ENCODE peak calls at places on chromosomes 1 and 21, in six cellular contexts. One of them, this sample, is unnamed.

GRCh38 chr1:30757196-30757949 is at the start of gene LAPTM5:
- DNase-seq in Peyer's patch: peak
- DNase-seq in A549: no peak
- DNase-seq in H54: no peak
- DNase-seq in vagina: no peak
- DNase-seq in IMR-90: no peak
- DNase-seq in this sample: peak

GRCh38 chr1:236736761-236737160 is 50.5 kb downstream of the ACTN2 start:
- DNase-seq in Peyer's patch: no peak
- DNase-seq in H54: no peak
- DNase-seq in IMR-90: no peak
- DNase-seq in A549: no peak
- DNase-seq in vagina: no peak
- DNase-seq in this sample: no peak

GRCh38 chr1:69568435-69569280 is 936 bp downstream of the LRRC7 start:
- DNase-seq in vagina: no peak
- DNase-seq in IMR-90: no peak
- DNase-seq in H54: no peak
- DNase-seq in A549: no peak
- DNase-seq in Peyer's patch: no peak
- DNase-seq in this sample: no peak

GRCh38 chr1:54955359-54955758 is 25.1 kb upstream of the TMEM61 start:
- DNase-seq in vagina: no peak
- DNase-seq in Peyer's patch: no peak
- DNase-seq in IMR-90: peak
- DNase-seq in A549: no peak
- DNase-seq in H54: no peak
- DNase-seq in this sample: no peak

GRCh38 chr1:38730511-38731397 is 128.8 kb downstream of the RRAGC start:
- DNase-seq in IMR-90: peak
- DNase-seq in H54: no peak
- DNase-seq in Peyer's patch: no peak
- DNase-seq in A549: no peak
- DNase-seq in vagina: no peak
- DNase-seq in this sample: no peak

GRCh38 chr21:43966946-43967512 is 45.1 kb upstream of the TRAPPC10 start:
- DNase-seq in H54: no peak
- DNase-seq in vagina: no peak
- DNase-seq in IMR-90: no peak
- DNase-seq in A549: no peak
- DNase-seq in Peyer's patch: no peak
- DNase-seq in this sample: no peak

GRCh38 chr1:105467549-105467948 is 1588.9 kb upstream of the PRMT6 start:
- DNase-seq in Peyer's patch: no peak
- DNase-seq in vagina: no peak
- DNase-seq in H54: no peak
- DNase-seq in IMR-90: no peak
- DNase-seq in A549: no peak
- DNase-seq in this sample: no peak

GRCh38 chr21:29075706-29076447 is 2.4 kb upstream of the CCT8 start:
- DNase-seq in IMR-90: peak
- DNase-seq in H54: peak
- DNase-seq in Peyer's patch: no peak
- DNase-seq in A549: no peak
- DNase-seq in vagina: no peak
- DNase-seq in this sample: no peak

GRCh38 chr1:201374376-201374775 is 3.1 kb downstream of the TNNT2 start:
- DNase-seq in IMR-90: no peak
- DNase-seq in H54: no peak
- DNase-seq in A549: no peak
- DNase-seq in Peyer's patch: no peak
- DNase-seq in vagina: no peak
- DNase-seq in this sample: no peak

GRCh38 chr1:97778718-97779117 is 142.1 kb downstream of the DPYD start:
- DNase-seq in Peyer's patch: no peak
- DNase-seq in IMR-90: peak
- DNase-seq in A549: no peak
- DNase-seq in vagina: no peak
- DNase-seq in H54: no peak
- DNase-seq in this sample: no peak

GRCh38 chr1:229640455-229640854 is 14.4 kb downstream of the URB2 start:
- DNase-seq in Peyer's patch: no peak
- DNase-seq in IMR-90: no peak
- DNase-seq in H54: no peak
- DNase-seq in A549: no peak
- DNase-seq in vagina: no peak
- DNase-seq in this sample: no peak

GRCh38 chr1:5917591-5918274 is 74.5 kb downstream of the NPHP4 start:
- DNase-seq in A549: no peak
- DNase-seq in H54: no peak
- DNase-seq in IMR-90: no peak
- DNase-seq in vagina: no peak
- DNase-seq in Peyer's patch: no peak
- DNase-seq in this sample: no peak

GRCh38 chr1:20284046-20284445 is 6.6 kb upstream of the VWA5B1 start:
- DNase-seq in H54: no peak
- DNase-seq in A549: no peak
- DNase-seq in Peyer's patch: no peak
- DNase-seq in vagina: no peak
- DNase-seq in IMR-90: no peak
- DNase-seq in this sample: no peak

GRCh38 chr21:32064511-32064910 is 191.7 kb downstream of the HUNK start:
- DNase-seq in vagina: no peak
- DNase-seq in H54: no peak
- DNase-seq in A549: no peak
- DNase-seq in IMR-90: no peak
- DNase-seq in Peyer's patch: no peak
- DNase-seq in this sample: no peak

GRCh38 chr1:43056981-43057391 is 98.3 kb upstream of the SLC2A1 start:
- DNase-seq in vagina: no peak
- DNase-seq in IMR-90: peak
- DNase-seq in Peyer's patch: no peak
- DNase-seq in H54: no peak
- DNase-seq in A549: no peak
- DNase-seq in this sample: no peak

GRCh38 chr1:111909010-111909409 is 80.5 kb downstream of the KCND3 start:
- DNase-seq in IMR-90: no peak
- DNase-seq in vagina: no peak
- DNase-seq in Peyer's patch: no peak
- DNase-seq in H54: no peak
- DNase-seq in A549: no peak
- DNase-seq in this sample: no peak

GRCh38 chr1:176656257-176656995 is 193.5 kb downstream of the PAPPA2 start:
- DNase-seq in H54: peak
- DNase-seq in A549: no peak
- DNase-seq in Peyer's patch: no peak
- DNase-seq in vagina: no peak
- DNase-seq in IMR-90: peak
- DNase-seq in this sample: no peak

GRCh38 chr1:84688461-84689061 is 1.7 kb downstream of the SSX2IP start:
- DNase-seq in IMR-90: no peak
- DNase-seq in H54: no peak
- DNase-seq in vagina: no peak
- DNase-seq in A549: no peak
- DNase-seq in Peyer's patch: no peak
- DNase-seq in this sample: no peak

GRCh38 chr1:30516505-30516858 is 206.9 kb downstream of the MATN1 start:
- DNase-seq in H54: no peak
- DNase-seq in A549: no peak
- DNase-seq in Peyer's patch: peak
- DNase-seq in IMR-90: no peak
- DNase-seq in vagina: no peak
- DNase-seq in this sample: no peak

GRCh38 chr1:35188578-35189392 is 4.2 kb downstream of the SFPQ start:
- DNase-seq in IMR-90: no peak
- DNase-seq in H54: no peak
- DNase-seq in Peyer's patch: no peak
- DNase-seq in A549: no peak
- DNase-seq in vagina: no peak
- DNase-seq in this sample: no peak

GRCh38 chr21:41726970-41727783 is 39.7 kb downstream of the RIPK4 start:
- DNase-seq in A549: peak
- DNase-seq in vagina: no peak
- DNase-seq in IMR-90: peak
- DNase-seq in Peyer's patch: no peak
- DNase-seq in H54: peak
- DNase-seq in this sample: peak

GRCh38 chr21:37006521-37007291 is at the start of gene RIPPLY3:
- DNase-seq in H54: no peak
- DNase-seq in IMR-90: no peak
- DNase-seq in A549: no peak
- DNase-seq in vagina: no peak
- DNase-seq in Peyer's patch: no peak
- DNase-seq in this sample: no peak

GRCh38 chr1:41366428-41367101 is 5.3 kb downstream of the FOXO6 start:
- DNase-seq in IMR-90: no peak
- DNase-seq in Peyer's patch: no peak
- DNase-seq in H54: no peak
- DNase-seq in A549: no peak
- DNase-seq in vagina: no peak
- DNase-seq in this sample: no peak

GRCh38 chr1:21706151-21706835 is 37.1 kb upstream of the RAP1GAP start:
- DNase-seq in IMR-90: peak
- DNase-seq in A549: no peak
- DNase-seq in Peyer's patch: no peak
- DNase-seq in vagina: no peak
- DNase-seq in H54: no peak
- DNase-seq in this sample: no peak

GRCh38 chr1:225998560-225999226 is 450 bp downstream of the SDE2 start:
- DNase-seq in IMR-90: peak
- DNase-seq in vagina: no peak
- DNase-seq in H54: no peak
- DNase-seq in A549: peak
- DNase-seq in Peyer's patch: no peak
- DNase-seq in this sample: no peak

GRCh38 chr21:31142600-31142999 is 104.3 kb upstream of the KRTAP19-8 start:
- DNase-seq in IMR-90: no peak
- DNase-seq in Peyer's patch: no peak
- DNase-seq in vagina: no peak
- DNase-seq in A549: no peak
- DNase-seq in H54: no peak
- DNase-seq in this sample: no peak

GRCh38 chr1:183480971-183481431 is 8.7 kb downstream of the SMG7 start:
- DNase-seq in vagina: no peak
- DNase-seq in IMR-90: peak
- DNase-seq in Peyer's patch: no peak
- DNase-seq in A549: no peak
- DNase-seq in H54: no peak
- DNase-seq in this sample: no peak
- TF ChIP-seq POLR2A in vagina: no peak
- TF ChIP-seq POLR2A in IMR-90: no peak
- TF ChIP-seq POLR2A in Peyer's patch: no peak
- TF ChIP-seq POLR2A in A549: no peak
- TF ChIP-seq POLR2A in H54: no peak
- TF ChIP-seq POLR2A in this sample: no peak

DNA sequence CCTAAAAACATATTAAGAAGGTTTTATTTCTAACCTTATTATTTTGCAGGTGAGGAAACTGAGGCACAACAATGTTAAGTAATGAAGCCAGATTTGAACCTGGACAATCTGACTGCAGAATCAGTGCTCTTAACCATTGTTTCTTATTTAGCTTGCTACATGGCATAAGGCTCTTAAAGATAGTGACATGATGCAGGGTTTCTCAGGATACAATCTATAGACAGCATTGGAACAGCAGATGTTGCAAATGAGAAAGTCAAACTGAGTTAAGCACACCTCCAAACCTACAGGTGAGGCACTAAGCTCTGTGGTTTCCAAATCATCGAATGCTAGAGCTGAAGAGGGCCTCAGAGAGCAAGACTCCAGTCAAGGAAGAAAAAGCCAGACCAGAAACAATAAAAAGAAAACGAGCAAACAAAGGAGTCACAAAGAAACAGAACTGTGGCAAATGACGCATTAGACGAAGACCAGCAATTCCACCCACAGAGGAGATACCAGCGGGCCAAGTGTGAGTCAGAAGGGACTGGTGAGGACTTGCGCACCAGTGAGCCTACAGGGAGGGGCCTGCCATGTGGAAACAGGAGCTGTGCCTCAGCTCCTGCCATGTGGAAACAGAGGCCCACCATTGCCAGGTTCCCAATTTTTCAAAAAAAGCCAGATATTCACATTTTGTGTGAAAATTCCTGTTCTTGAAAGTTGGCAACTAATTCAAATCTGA is 14.4 kb downstream of the CD58 start:
- DNase-seq in A549: no peak
- DNase-seq in vagina: no peak
- DNase-seq in IMR-90: peak
- DNase-seq in H54: peak
- DNase-seq in Peyer's patch: peak
- DNase-seq in this sample: no peak
- TF ChIP-seq POLR2A in A549: no peak
- TF ChIP-seq POLR2A in vagina: no peak
- TF ChIP-seq POLR2A in IMR-90: no peak
- TF ChIP-seq POLR2A in H54: no peak
- TF ChIP-seq POLR2A in Peyer's patch: no peak
- TF ChIP-seq POLR2A in this sample: no peak

DNA sequence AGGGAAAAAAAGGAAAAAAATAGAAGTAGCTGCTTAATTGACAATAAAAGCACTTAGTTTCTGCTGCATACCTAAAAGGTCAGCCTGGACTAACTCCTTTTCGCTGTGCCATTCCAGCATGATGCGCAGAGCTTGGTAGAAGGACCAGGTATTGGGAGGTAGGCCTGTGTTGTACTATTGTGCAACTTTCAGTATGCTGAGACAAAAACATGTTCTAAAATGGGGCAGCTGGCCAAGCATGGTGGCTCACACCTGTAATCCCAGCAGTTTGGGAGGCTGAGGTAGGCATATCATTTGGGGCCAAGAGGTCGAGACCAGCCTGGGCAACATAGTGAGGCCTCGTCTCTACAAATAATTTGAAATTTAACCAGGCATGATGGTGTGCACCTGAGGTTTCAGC is 15.0 kb upstream of the SCCPDH start:
- DNase-seq in Peyer's patch: no peak
- DNase-seq in vagina: no peak
- DNase-seq in H54: no peak
- DNase-seq in IMR-90: no peak
- DNase-seq in A549: no peak
- DNase-seq in this sample: no peak
- TF ChIP-seq POLR2A in Peyer's patch: no peak
- TF ChIP-seq POLR2A in vagina: no peak
- TF ChIP-seq POLR2A in H54: no peak
- TF ChIP-seq POLR2A in IMR-90: no peak
- TF ChIP-seq POLR2A in A549: no peak
- TF ChIP-seq POLR2A in this sample: no peak

GRCh38 chr1:31939484-31940329 is 1.5 kb upstream of the PTP4A2 start:
- DNase-seq in H54: peak
- DNase-seq in A549: peak
- DNase-seq in vagina: no peak
- DNase-seq in IMR-90: peak
- DNase-seq in Peyer's patch: peak
- DNase-seq in this sample: no peak

GRCh38 chr1:31949862-31950261 is 11.7 kb upstream of the PTP4A2 start:
- DNase-seq in H54: no peak
- DNase-seq in Peyer's patch: peak
- DNase-seq in IMR-90: no peak
- DNase-seq in vagina: no peak
- DNase-seq in A549: no peak
- DNase-seq in this sample: no peak

GRCh38 chr1:31943546-31944184 is 5.5 kb upstream of the PTP4A2 start:
- DNase-seq in A549: no peak
- DNase-seq in H54: no peak
- DNase-seq in vagina: no peak
- DNase-seq in Peyer's patch: peak
- DNase-seq in IMR-90: no peak
- DNase-seq in this sample: no peak

GRCh38 chr1:31944205-31945089 is 6.3 kb upstream of the PTP4A2 start:
- DNase-seq in A549: peak
- DNase-seq in vagina: no peak
- DNase-seq in H54: peak
- DNase-seq in IMR-90: peak
- DNase-seq in Peyer's patch: peak
- DNase-seq in this sample: peak
- TF ChIP-seq POLR2A in A549: peak
- TF ChIP-seq POLR2A in vagina: no peak
- TF ChIP-seq POLR2A in H54: no peak
- TF ChIP-seq POLR2A in IMR-90: peak
- TF ChIP-seq POLR2A in Peyer's patch: peak
- TF ChIP-seq POLR2A in this sample: no peak

This sample was measured in tibial nerve.